ENCODE peak calls at places on chromosomes 2 and 18, in seven cellular contexts. B is SW480; S is LoVo; H is NCI-H510A treated with DMSO at 0.1 percent for 48 hours; C is NCI-H1436; K is naive thymus-derived CD8-positive, alpha-beta T cell; A is hepatic stellate cell. P is an unnamed sample.

GRCh38 chr2:18611604-18612003 is 22.2 kb upstream of the NT5C1B start:
- DNase-seq in C (no peak), H (peak), A (no peak), B (no peak), S (no peak), K (no peak), P (no peak)

GRCh38 chr2:152647417-152648010 is 69.7 kb downstream of the PRPF40A start:
- DNase-seq in C (peak), A (no peak), K (no peak), H (peak), B (peak), S (no peak), P (peak)

GRCh38 chr2:46471-47345 is at the start of gene FAM110C:
- DNase-seq in C (no peak), B (peak), H (peak), K (peak), S (peak), A (peak), P (peak)

GRCh38 chr2:41544709-41545108 is 503.1 kb upstream of the PKDCC start:
- DNase-seq in C (no peak), S (no peak), H (no peak), K (no peak), B (no peak), A (no peak), P (no peak)

GRCh38 chr2:181952413-181953226 is 33.0 kb upstream of the PPP1R1C start:
- DNase-seq in B (no peak), K (no peak), S (no peak), C (no peak), H (no peak), A (no peak), P (no peak)

GRCh38 chr2:222518570-222519381 is 94.4 kb downstream of the SGPP2 start:
- DNase-seq in A (no peak), H (no peak), K (no peak), S (peak), C (no peak), B (peak), P (peak)

GRCh38 chr2:195027947-195028346 is 629.1 kb upstream of the SLC39A10 start:
- DNase-seq in K (no peak), H (no peak), C (no peak), A (no peak), B (no peak), S (no peak), P (no peak)

GRCh38 chr18:8261651-8262091 is 347.6 kb upstream of the RAB12 start:
- DNase-seq in B (no peak), H (no peak), C (no peak), K (no peak), A (no peak), S (no peak), P (no peak)

GRCh38 chr2:239832995-239833727 is 192.0 kb downstream of the NDUFA10 start:
- DNase-seq in A (no peak), B (no peak), H (no peak), C (no peak), S (no peak), K (no peak), P (no peak)

GRCh38 chr2:196101325-196101981 is 32.8 kb upstream of the DNAH7 start:
- DNase-seq in A (peak), S (no peak), C (no peak), B (no peak), H (no peak), K (no peak), P (peak)

GRCh38 chr2:101113441-101114267 is 37.5 kb downstream of the TBC1D8 start:
- DNase-seq in H (peak), S (peak), A (peak), B (peak), C (peak), K (no peak), P (peak)

P was measured in AG08396.